ENCODE peak calls at places on chromosomes 1 and 21, in nine cellular contexts. Q is mucosa of descending colon, I is GM23338, T is stomach, V is cardiac muscle cell, O is small intestine, Z is left ventricle myocardium inferior, F is pancreas, A is hepatocyte. U is an unnamed sample. For H3K36me3, the result is how much of the 10 kb centered on the place peaks cover.

GRCh38 chr21:18951291-18952038 is 547.9 kb upstream of the TMPRSS15 start:
- DNase-seq in Z (no peak), V (no peak), I (peak), Q (peak), A (peak), T (no peak), F (no peak), O (peak), U (peak)

GRCh38 chr1:209155556-209155955 is 428.0 kb upstream of the CAMK1G start:
- DNase-seq in T (no peak), I (peak), A (peak), Z (no peak), F (no peak), V (no peak), O (no peak), Q (no peak), U (peak)

GRCh38 chr21:42818328-42818749 is 61.0 kb downstream of the WDR4 start:
- DNase-seq in O (peak), V (peak), A (peak), Z (peak), I (peak), T (peak), Q (peak), F (peak), U (peak)

GRCh38 chr1:10708807-10709523 is 87.5 kb downstream of the CASZ1 start:
- DNase-seq in V (no peak), T (no peak), A (no peak), O (no peak), I (no peak), Q (no peak), Z (no peak), F (no peak), U (peak)

GRCh38 chr1:228036701-228037231 is 30.0 kb downstream of the WNT3A start:
- DNase-seq in T (no peak), Z (no peak), Q (no peak), O (no peak), F (no peak), I (no peak), A (no peak), V (no peak), U (peak)

GRCh38 chr1:198649598-198650338 is 10.9 kb downstream of the PTPRC start:
- DNase-seq in A (no peak), Z (no peak), F (no peak), T (no peak), V (no peak), O (no peak), Q (no peak), I (no peak), U (no peak)

GRCh38 chr1:195664628-195665027 is 943.6 kb downstream of the KCNT2 start:
- DNase-seq in Q (no peak), T (no peak), A (no peak), O (no peak), V (peak), F (no peak), I (no peak), Z (no peak), U (no peak)

GRCh38 chr1:58818075-58818474 is 34.2 kb upstream of the JUN start:
- DNase-seq in O (no peak), V (peak), Q (no peak), T (no peak), F (no peak), I (no peak), A (no peak), Z (no peak), U (no peak)

GRCh38 chr1:150551784-150552691 is 2.8 kb downstream of the ADAMTSL4 start:
- DNase-seq in Z (peak), F (peak), V (peak), I (no peak), Q (peak), A (peak), T (peak), O (no peak), U (peak)

DNA sequence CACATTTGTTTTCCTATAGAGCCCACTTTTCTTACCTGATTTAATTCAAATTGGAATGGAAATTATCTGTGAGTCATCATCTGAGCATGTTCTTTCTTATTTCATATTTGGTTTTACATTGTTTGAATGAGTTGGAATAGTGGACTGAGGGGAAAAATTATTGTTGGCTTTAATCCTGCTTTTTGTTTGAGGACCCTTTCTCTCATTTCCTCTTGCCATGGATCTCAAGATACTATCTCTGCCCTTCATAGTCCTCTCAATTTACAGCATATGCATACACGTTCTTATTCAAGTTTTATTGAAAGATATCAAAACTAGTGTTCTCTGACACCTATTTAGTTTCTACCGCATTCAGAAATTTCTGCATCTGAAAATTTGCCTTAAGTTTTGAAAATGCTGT is 5.1 kb downstream of the KCNK2 start:
- DNase-seq in F (no peak), Q (no peak), I (no peak), Z (no peak), T (no peak), A (no peak), V (no peak), O (no peak), U (no peak)
- H3K36me3 ChIP-seq in F (under half), Q (under half), I (under half), Z (under half), T (under half), A (under half), V (under half), O (under half), U (under half)

DNA sequence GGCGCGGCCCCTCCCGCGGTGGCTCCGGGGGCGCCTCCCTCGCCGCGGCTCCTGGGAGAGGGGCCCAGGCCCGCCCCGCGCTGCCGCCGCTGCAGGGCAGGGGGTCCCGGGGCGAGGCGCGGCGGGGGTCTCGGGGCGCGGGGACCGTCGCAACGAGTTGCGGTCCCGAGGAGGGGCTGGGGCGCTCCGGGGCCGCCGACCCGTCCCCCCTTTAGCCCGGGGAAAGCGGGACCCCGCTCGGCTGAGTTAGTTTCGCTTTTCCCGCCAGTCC is 482 bp downstream of the SPSB1 start:
- DNase-seq in Q (no peak), V (no peak), A (no peak), F (no peak), O (no peak), T (no peak), I (no peak), Z (no peak), U (no peak)
- H3K4me3 ChIP-seq in Q (peak), V (peak), A (peak), F (peak), O (peak), T (peak), I (peak), Z (peak), U (peak)

GRCh38 chr1:93354749-93355148 is 9.0 kb downstream of the DR1 start:
- DNase-seq in T (no peak), F (no peak), I (no peak), O (no peak), V (no peak), Z (no peak), Q (no peak), A (no peak), U (no peak)
- H3K36me3 ChIP-seq in T (under half), F (under half), I (under half), O (under half), V (under half), Z (half or more), Q (under half), A (under half), U (under half)

DNA sequence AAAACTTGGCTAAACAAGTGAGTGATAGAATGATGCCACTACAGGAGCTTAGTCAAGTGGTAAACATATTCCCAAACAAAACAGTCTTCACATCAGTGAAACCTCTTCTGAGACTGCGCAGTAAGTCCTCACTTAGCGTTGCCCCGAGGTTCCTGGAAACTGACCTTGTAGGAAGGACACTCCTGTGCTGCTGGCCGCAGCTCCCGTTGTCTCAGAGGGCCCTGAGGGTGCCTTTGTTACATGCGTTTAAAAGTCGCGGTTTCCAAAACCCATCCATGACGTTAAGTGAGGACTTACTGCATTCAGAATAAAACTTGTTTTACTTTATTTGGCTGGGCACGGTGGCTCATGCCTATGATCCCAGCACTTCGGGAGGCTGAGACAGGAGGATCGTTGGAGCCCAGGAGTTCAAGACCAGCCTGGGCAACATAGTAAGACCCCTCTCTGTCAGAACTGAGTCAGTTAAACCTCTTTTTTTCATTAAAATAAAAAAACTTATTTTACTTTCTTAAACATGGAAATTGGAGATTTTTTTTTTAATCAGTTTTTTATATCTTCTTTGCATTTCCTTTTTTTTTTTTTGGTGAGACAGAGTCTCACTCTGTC is 36.0 kb upstream of the DIP2A start:
- DNase-seq in I (no peak), Z (no peak), A (no peak), V (no peak), F (no peak), O (no peak), T (no peak), Q (no peak), U (peak)
- H3K4me3 ChIP-seq in I (no peak), Z (no peak), A (no peak), V (no peak), F (no peak), O (no peak), T (no peak), Q (no peak), U (no peak)

GRCh38 chr1:106292130-106292529 is 764.3 kb upstream of the PRMT6 start:
- DNase-seq in I (no peak), A (no peak), Q (no peak), V (no peak), T (no peak), O (no peak), Z (no peak), F (no peak), U (no peak)

GRCh38 chr1:106290805-106291537 is 765.5 kb upstream of the PRMT6 start:
- DNase-seq in O (no peak), I (no peak), V (no peak), A (no peak), Q (no peak), F (no peak), Z (no peak), T (no peak), U (no peak)

DNA sequence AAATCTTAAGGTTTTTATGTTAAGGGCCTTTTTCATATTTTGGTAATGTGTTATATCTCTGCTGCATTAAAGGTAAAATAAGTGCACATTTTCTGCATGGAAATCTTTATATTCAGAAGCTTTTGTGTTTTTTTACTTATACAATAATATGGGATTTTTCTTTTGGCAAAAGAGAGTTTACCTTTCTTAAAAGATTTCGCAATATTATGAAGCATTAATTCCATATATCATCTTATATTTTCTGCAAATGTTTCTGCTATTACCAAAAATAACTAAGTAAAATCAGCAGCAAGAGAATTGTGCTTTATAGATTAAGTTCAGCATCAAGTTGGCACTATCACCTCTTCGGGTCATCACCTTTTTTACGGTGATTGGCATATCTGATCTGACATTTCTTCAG is 767.2 kb upstream of the PRMT6 start:
- DNase-seq in T (no peak), F (no peak), V (no peak), Q (no peak), O (no peak), Z (no peak), A (no peak), I (no peak), U (no peak)
- H3K36me3 ChIP-seq in T (under half), F (under half), V (under half), Q (under half), O (under half), Z (under half), A (under half), I (under half), U (under half)

U was measured in H7.